ENCODE peak calls at places on chromosomes 11 and 22, in six cellular contexts. E is AG04450, H is HL-60, K is lower lobe of right lung, T is mammary epithelial cell, X is colonic mucosa. S is an unnamed sample.

GRCh38 chr11:114237321-114238280 is 58.6 kb upstream of the NNMT start:
- DNase-seq in E (no peak), H (no peak), K (no peak), T (no peak), X (no peak), S (no peak)

GRCh38 chr11:69949327-69949726 is 128.8 kb upstream of the ANO1 start:
- DNase-seq in E (no peak), H (no peak), K (no peak), T (peak), X (no peak), S (no peak)

GRCh38 chr11:6757373-6757967 is 14.3 kb downstream of the OR2AG2 start:
- DNase-seq in E (peak), H (peak), K (no peak), T (peak), X (peak), S (no peak)

GRCh38 chr11:7485854-7486425 is 634 bp downstream of the OLFML1 start:
- DNase-seq in E (no peak), H (no peak), K (no peak), T (no peak), X (no peak), S (no peak)

GRCh38 chr11:44066732-44067131 is 662 bp downstream of the ACCS start:
- DNase-seq in E (peak), H (no peak), K (no peak), T (peak), X (peak), S (no peak)

GRCh38 chr22:45242778-45243191 is 2.1 kb upstream of the KIAA0930 start:
- DNase-seq in E (no peak), H (peak), K (peak), T (no peak), X (peak), S (peak)

GRCh38 chr11:30889116-30889765 is 303.1 kb upstream of the MPPED2 start:
- DNase-seq in E (no peak), H (no peak), K (no peak), T (no peak), X (no peak), S (no peak)

GRCh38 chr22:37739000-37739399 is 42.2 kb downstream of the TRIOBP start:
- DNase-seq in E (peak), H (peak), K (peak), T (no peak), X (peak), S (no peak)

GRCh38 chr11:62708423-62709261 is 1.2 kb downstream of the GNG3 start:
- DNase-seq in E (no peak), H (no peak), K (no peak), T (peak), X (peak), S (no peak)

GRCh38 chr11:60964801-60965200 is 6.7 kb upstream of the CD6 start:
- DNase-seq in E (no peak), H (no peak), K (no peak), T (no peak), X (no peak), S (no peak)

GRCh38 chr22:44580756-44581435 is 82.9 kb upstream of the RTL6 start:
- DNase-seq in E (no peak), H (no peak), K (peak), T (no peak), X (no peak), S (no peak)

GRCh38 chr11:33701302-33701701 is 676 bp upstream of the C11orf91 start:
- DNase-seq in E (no peak), H (no peak), K (no peak), T (peak), X (no peak), S (no peak)

DNA sequence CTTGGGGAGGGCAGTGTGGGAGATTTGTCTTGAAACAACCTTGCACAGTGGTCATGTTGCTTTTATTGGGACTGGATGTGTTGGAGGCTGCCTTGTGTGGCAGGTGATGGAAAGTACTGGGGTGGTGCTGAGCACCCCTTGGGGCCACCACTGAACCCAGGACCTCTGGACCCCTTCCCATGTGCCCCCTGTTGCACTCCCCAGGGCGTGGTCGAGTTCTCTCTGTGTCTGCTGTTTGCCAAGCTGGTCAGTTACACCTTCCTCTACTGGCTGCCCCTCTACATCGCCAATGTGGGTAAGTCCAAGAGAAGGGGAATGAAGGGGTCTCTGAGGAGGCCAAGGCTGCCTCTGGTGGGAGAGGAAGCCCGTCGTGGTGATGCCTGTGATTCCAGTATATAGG is 18.9 kb downstream of the SLC37A2 start:
- DNase-seq in E (no peak), H (no peak), K (no peak), T (no peak), X (no peak), S (no peak)
- H3K27ac ChIP-seq in E (no peak), H (no peak), K (no peak), T (peak), X (no peak), S (no peak)

GRCh38 chr22:32583921-32584335 is 109.3 kb downstream of the FBXO7 start:
- DNase-seq in E (no peak), H (no peak), K (no peak), T (no peak), X (no peak), S (no peak)
- H3K27ac ChIP-seq in E (peak), H (no peak), K (peak), T (no peak), X (no peak), S (no peak)

DNA sequence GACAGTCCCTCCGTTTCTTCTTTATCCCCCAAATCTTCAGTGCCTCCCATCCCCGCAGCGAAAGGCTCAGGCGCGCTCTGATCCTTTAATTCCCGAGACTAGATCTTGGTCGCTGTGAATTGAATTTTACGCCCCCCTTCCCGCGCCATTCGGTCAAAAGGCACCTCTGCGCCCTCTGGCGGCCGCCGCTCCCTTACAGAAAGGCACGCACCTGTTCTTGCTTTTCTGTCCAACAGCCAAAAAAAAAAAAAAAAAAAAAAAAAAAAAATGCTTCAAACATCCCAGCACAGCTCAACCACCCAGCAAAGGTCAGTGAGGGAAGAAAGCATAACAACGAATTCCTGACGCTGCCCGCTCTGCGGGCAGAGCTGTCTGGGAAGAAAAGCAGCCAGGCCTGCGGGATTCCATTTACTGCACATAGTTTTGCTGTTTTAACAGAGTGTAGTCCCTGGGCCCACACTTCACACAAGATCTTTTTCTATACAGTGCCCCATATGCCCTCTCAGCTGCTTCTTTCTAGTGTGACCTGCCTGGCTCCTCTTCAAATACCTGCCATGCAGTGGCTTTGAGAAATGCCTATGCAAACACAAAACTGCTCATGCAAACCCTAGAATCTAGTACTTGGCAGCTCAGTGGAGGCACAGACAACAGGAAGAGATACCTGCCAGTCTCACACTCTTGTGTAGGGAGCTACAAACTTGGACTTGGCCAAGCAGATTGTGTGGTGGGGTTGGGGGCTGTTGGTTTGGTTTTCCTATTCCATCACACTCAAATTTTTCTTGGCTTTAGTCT is 1.3 kb upstream of the ESAM start:
- DNase-seq in E (no peak), H (peak), K (peak), T (peak), X (peak), S (peak)
- H3K27ac ChIP-seq in E (peak), H (no peak), K (peak), T (no peak), X (peak), S (no peak)

DNA sequence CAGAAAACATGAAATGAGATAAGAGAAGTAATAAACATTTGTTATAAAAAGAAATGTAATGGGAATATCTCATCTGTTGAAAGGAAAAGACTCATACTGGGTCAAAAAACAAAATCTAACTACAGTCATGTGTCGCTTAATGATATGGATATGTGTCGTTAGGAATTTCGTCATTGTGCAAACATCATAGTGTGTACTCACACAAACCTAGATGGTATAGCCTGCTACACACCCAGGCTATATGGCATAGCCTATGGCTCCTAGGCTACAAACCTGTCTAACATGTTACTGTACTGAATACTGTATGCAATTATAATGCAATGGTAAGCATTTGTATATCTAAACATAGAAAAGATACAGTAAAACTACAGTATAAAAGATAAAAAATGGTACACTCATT is 89.8 kb upstream of the ZC3H12C start:
- DNase-seq in E (no peak), H (no peak), K (no peak), T (no peak), X (peak), S (no peak)
- H3K27ac ChIP-seq in E (no peak), H (no peak), K (no peak), T (no peak), X (no peak), S (no peak)

GRCh38 chr22:24208012-24208749 is 26.9 kb downstream of the SUSD2 start:
- DNase-seq in E (peak), H (peak), K (no peak), T (peak), X (no peak), S (no peak)
- H3K27ac ChIP-seq in E (peak), H (peak), K (peak), T (peak), X (peak), S (no peak)

DNA sequence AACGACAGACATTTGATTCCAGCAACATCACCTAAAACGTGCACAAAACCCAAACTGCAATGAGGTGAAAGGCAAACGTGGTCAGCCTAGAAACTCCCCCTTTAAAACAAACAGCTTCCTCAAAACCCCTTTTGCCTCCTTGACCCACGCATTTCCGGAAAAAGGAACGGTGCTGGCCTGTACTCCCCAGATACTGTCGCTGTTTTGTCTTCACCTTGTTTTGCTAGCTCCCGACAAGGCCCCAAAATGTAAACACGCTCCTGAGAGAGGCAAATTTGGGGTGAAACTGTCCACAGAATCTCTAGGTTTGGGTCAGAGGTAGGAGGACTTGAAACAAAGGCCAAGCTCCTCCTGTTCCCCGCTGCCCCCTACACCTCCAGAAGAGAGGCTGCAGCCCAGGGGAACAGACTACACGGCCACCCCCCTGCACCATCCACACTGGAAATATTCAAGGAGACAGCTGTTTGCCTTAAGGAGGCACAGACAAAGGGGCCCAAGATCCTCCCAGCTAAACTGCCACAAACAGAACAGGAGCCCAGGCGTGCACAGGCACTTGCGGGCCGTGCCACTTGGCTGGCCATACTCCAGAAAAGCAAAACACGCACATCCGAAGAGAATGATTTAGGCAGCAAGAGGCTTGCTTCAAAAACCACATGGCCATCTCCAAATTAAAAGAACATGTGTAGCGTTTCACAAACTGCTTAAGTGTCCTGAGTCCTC is 160.6 kb upstream of the GRK3 start:
- DNase-seq in E (no peak), H (peak), K (no peak), T (peak), X (peak), S (no peak)
- H3K27ac ChIP-seq in E (peak), H (peak), K (peak), T (no peak), X (peak), S (no peak)

GRCh38 chr11:119496997-119497396 is 74.0 kb upstream of the THY1 start:
- DNase-seq in E (no peak), H (no peak), K (no peak), T (no peak), X (no peak), S (no peak)
- H3K27ac ChIP-seq in E (no peak), H (no peak), K (no peak), T (no peak), X (no peak), S (no peak)

GRCh38 chr11:13101836-13102574 is 92.9 kb downstream of the RASSF10 start:
- DNase-seq in E (no peak), H (no peak), K (no peak), T (no peak), X (no peak), S (no peak)
- H3K27ac ChIP-seq in E (no peak), H (no peak), K (no peak), T (no peak), X (no peak), S (peak)

GRCh38 chr11:129319201-129319600 is 56.4 kb upstream of the BARX2 start:
- DNase-seq in E (no peak), H (no peak), K (no peak), T (no peak), X (no peak), S (no peak)

GRCh38 chr11:129316781-129317180 is 58.9 kb upstream of the BARX2 start:
- DNase-seq in E (no peak), H (no peak), K (no peak), T (no peak), X (no peak), S (no peak)

GRCh38 chr11:129315781-129316579 is 59.7 kb upstream of the BARX2 start:
- DNase-seq in E (no peak), H (no peak), K (peak), T (peak), X (peak), S (no peak)

GRCh38 chr11:129319751-129320150 is 55.9 kb upstream of the BARX2 start:
- DNase-seq in E (no peak), H (no peak), K (no peak), T (no peak), X (no peak), S (no peak)

GRCh38 chr11:129317564-129317963 is 58.1 kb upstream of the BARX2 start:
- DNase-seq in E (no peak), H (peak), K (no peak), T (peak), X (peak), S (no peak)
- H3K27ac ChIP-seq in E (no peak), H (no peak), K (peak), T (no peak), X (peak), S (no peak)

GRCh38 chr11:119460582-119460981 is 37.6 kb upstream of the THY1 start:
- DNase-seq in E (peak), H (no peak), K (no peak), T (no peak), X (no peak), S (no peak)
- H3K27ac ChIP-seq in E (peak), H (no peak), K (no peak), T (no peak), X (no peak), S (no peak)

S was measured in substantia nigra.